ENCODE peak calls at places on chromosomes 7 and 10, in seven cellular contexts. U, C, P, V, Z, L and D are unnamed samples.

GRCh38 chr7:16396766-16397496 is 24.4 kb downstream of the CRPPA start:
- DNase-seq in U (no peak), C (no peak), P (no peak), V (peak), Z (no peak), L (no peak), D (no peak)

GRCh38 chr10:5195727-5196374 is 786 bp upstream of the AKR1C4 start:
- DNase-seq in U (no peak), C (no peak), P (no peak), V (no peak), Z (peak), L (no peak), D (no peak)

GRCh38 chr10:33005322-33006282 is 47.6 kb upstream of the ITGB1 start:
- DNase-seq in U (peak), C (peak), P (peak), V (peak), Z (peak), L (peak), D (peak)

GRCh38 chr10:129704786-129705525 is 237.9 kb downstream of the MGMT start:
- DNase-seq in U (no peak), C (no peak), P (no peak), V (peak), Z (no peak), L (no peak), D (peak)

GRCh38 chr7:113756250-113756649 is 162.6 kb downstream of the PPP1R3A start:
- DNase-seq in U (no peak), C (no peak), P (no peak), V (no peak), Z (no peak), L (no peak), D (no peak)

GRCh38 chr7:27112960-27113949 is 10.8 kb upstream of the HOXA2 start:
- DNase-seq in U (peak), C (peak), P (peak), V (no peak), Z (peak), L (peak), D (no peak)

GRCh38 chr10:34006471-34006870 is 672.0 kb upstream of the NRP1 start:
- DNase-seq in U (no peak), C (no peak), P (no peak), V (no peak), Z (no peak), L (no peak), D (no peak)

GRCh38 chr7:132295198-132295597 is 281.1 kb downstream of the PLXNA4 start:
- DNase-seq in U (no peak), C (no peak), P (no peak), V (no peak), Z (no peak), L (no peak), D (no peak)

GRCh38 chr10:35480150-35480549 is 125.0 kb upstream of the GJD4 start:
- DNase-seq in U (no peak), C (no peak), P (no peak), V (no peak), Z (no peak), L (peak), D (no peak)

GRCh38 chr7:805261-805660 is 27.0 kb upstream of the SUN1 start:
- DNase-seq in U (no peak), C (no peak), P (no peak), V (peak), Z (peak), L (no peak), D (no peak)

GRCh38 chr7:156662269-156662668 is 21.7 kb downstream of the RNF32 start:
- DNase-seq in U (no peak), C (no peak), P (no peak), V (no peak), Z (peak), L (no peak), D (no peak)

GRCh38 chr7:141012696-141013344 is 1.9 kb downstream of the MRPS33 start:
- DNase-seq in U (no peak), C (no peak), P (no peak), V (peak), Z (no peak), L (no peak), D (no peak)

GRCh38 chr7:77531038-77531437 is 6.1 kb upstream of the PTPN12 start:
- DNase-seq in U (no peak), C (no peak), P (no peak), V (no peak), Z (no peak), L (no peak), D (no peak)

GRCh38 chr7:139915864-139916716 is 87.0 kb downstream of the TBXAS1 start:
- DNase-seq in U (peak), C (no peak), P (peak), V (peak), Z (peak), L (no peak), D (peak)

GRCh38 chr7:100430450-100431285 is 1.0 kb downstream of the MEPCE start:
- DNase-seq in U (peak), C (peak), P (no peak), V (peak), Z (no peak), L (peak), D (no peak)

GRCh38 chr7:85103352-85103751 is 83.5 kb downstream of the SEMA3D start:
- DNase-seq in U (peak), C (peak), P (peak), V (peak), Z (no peak), L (no peak), D (no peak)

GRCh38 chr7:30470163-30470770 is 8.3 kb downstream of the NOD1 start:
- DNase-seq in U (no peak), C (no peak), P (peak), V (peak), Z (no peak), L (no peak), D (no peak)

GRCh38 chr10:30185916-30186315 is 126.5 kb upstream of the JCAD start:
- DNase-seq in U (no peak), C (no peak), P (peak), V (peak), Z (no peak), L (no peak), D (peak)

GRCh38 chr7:87600130-87601124 is at the start of gene ABCB1:
- DNase-seq in U (peak), C (no peak), P (peak), V (peak), Z (peak), L (peak), D (peak)
- H3K4me3 ChIP-seq in U (peak), C (peak), P (peak), V (peak), Z (peak), L (peak), D (peak)

GRCh38 chr7:47581821-47582747 is at the start of gene TNS3:
- DNase-seq in U (peak), C (no peak), P (peak), V (peak), Z (peak), L (peak), D (no peak)
- H3K4me3 ChIP-seq in U (peak), C (peak), P (peak), V (peak), Z (peak), L (peak), D (peak)

DNA sequence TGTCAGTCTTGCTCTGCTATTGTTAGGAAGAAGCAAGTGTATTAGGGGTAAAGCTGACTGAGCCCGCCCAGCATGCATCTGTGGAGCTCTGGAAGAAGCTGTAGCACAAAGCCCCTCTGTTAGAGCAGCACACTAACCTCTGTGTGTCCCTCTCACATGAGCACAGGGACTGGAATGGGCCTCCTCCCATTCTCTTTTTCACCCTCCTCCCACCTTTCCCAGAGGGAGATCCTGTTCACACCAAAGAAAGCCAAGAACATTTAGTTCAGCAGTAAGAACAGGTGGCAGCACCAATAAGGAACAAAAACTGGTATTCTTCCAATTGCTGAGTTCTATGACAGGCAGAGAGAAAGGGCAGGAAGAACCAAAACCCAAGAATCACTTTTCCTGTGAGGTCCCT is 37.8 kb downstream of the USP54 start:
- DNase-seq in U (no peak), C (no peak), P (no peak), V (no peak), Z (no peak), L (no peak), D (peak)
- H3K4me3 ChIP-seq in U (no peak), C (no peak), P (no peak), V (no peak), Z (no peak), L (no peak), D (no peak)

GRCh38 chr7:44325811-44326241 is 432 bp upstream of the CAMK2B start:
- DNase-seq in U (no peak), C (no peak), P (no peak), V (peak), Z (no peak), L (peak), D (no peak)
- H3K4me3 ChIP-seq in U (no peak), C (peak), P (no peak), V (no peak), Z (no peak), L (peak), D (no peak)

DNA sequence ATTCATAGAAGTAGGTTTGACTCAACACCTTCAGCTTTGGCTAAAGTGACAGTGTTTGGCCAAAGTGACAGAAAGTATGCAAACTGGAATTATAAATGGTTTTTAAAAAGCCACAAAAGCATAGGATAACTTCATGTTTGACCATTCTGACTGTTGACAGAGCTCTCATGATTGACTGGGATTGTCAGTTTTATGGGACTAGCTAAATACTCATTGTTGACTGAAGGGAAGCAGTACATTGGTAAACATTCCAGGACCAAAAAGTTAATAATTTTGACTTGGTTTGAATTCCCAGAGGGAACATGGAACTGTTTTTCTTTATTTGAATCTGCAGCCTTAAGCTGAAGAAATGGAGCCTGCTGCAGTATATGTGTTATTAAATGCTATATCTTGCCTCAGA is 84.6 kb upstream of the STEAP4 start:
- DNase-seq in U (no peak), C (no peak), P (no peak), V (no peak), Z (no peak), L (no peak), D (no peak)
- H3K4me3 ChIP-seq in U (no peak), C (no peak), P (no peak), V (no peak), Z (no peak), L (no peak), D (no peak)

DNA sequence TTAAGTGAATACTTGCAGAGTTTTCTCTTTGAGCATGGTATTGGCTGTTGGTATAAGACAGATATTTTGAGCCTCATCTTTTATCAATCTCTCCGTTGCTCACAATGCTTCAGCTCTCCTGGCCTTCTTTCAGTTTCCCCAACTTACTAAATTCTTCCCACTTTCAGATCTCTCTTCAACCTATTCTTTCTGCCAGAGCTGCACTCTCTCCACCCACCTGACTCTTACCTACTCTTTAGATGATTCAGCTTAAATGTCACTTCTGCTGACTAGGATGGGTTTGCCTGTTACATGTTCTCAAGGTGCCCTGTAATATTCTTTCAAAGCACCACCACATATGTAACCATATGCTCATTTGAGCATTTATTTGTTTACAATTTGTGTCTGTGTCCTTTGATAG is 1.6 kb downstream of the EXOSC1 start:
- DNase-seq in U (no peak), C (no peak), P (no peak), V (no peak), Z (no peak), L (no peak), D (no peak)
- H3K4me3 ChIP-seq in U (no peak), C (no peak), P (no peak), V (peak), Z (no peak), L (no peak), D (no peak)

GRCh38 chr10:1526427-1527055 is 210.8 kb downstream of the ADARB2 start:
- DNase-seq in U (peak), C (peak), P (no peak), V (no peak), Z (no peak), L (peak), D (no peak)
- H3K4me3 ChIP-seq in U (no peak), C (peak), P (no peak), V (no peak), Z (no peak), L (no peak), D (no peak)

GRCh38 chr7:23487670-23488069 is 17.4 kb upstream of the IGF2BP3 start:
- DNase-seq in U (no peak), C (no peak), P (no peak), V (no peak), Z (no peak), L (no peak), D (no peak)

GRCh38 chr7:23491502-23491901 is 21.2 kb upstream of the IGF2BP3 start:
- DNase-seq in U (no peak), C (no peak), P (no peak), V (no peak), Z (no peak), L (no peak), D (no peak)

GRCh38 chr7:23494009-23494408 is 23.7 kb upstream of the IGF2BP3 start:
- DNase-seq in U (no peak), C (no peak), P (no peak), V (no peak), Z (no peak), L (no peak), D (no peak)

GRCh38 chr7:23486002-23486773 is 15.9 kb upstream of the IGF2BP3 start:
- DNase-seq in U (no peak), C (no peak), P (no peak), V (no peak), Z (no peak), L (peak), D (no peak)

DNA sequence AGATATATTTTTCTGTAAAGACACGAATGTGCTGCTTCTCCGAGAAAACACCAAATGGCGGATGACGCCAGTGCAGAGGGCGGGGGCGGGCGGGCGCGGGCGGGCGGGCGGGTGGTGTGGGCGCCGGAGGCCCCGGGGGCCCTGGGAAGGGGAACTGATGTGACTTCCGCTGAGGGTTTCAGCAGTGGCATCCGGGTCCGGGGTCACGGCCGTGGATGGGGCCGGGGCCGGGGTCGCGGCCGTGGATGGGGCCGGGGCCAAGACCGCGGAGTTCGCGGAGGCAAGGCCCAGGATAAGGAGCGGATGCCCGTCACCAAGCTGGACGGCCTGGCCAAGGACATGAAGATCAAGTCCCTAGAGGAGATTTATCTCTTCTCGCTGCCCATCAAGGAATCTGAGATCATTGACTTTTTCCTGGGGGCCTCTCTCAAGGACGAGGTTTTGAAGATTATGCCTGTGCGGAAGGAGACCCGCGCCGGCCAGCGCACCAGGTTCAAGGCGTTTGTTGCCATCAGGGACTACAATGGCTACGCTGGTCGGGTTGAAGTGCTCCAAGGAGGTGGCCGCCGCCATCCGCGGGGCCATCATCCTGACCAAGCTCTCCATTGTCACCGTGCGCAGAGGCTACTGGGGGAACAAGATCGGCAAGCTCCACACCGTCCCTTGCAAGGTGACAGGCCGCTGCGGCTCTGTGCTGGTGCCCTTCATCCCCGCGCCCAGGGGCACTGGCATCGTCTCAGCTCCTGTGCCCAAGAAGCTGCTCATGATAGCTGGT is 20.3 kb upstream of the IGF2BP3 start:
- DNase-seq in U (peak), C (peak), P (peak), V (peak), Z (no peak), L (peak), D (no peak)
- H3K4me3 ChIP-seq in U (peak), C (peak), P (peak), V (peak), Z (no peak), L (no peak), D (peak)

GRCh38 chr7:124489082-124489819 is 276.3 kb downstream of the GPR37 start:
- DNase-seq in U (no peak), C (no peak), P (no peak), V (no peak), Z (no peak), L (no peak), D (no peak)
- H3K4me3 ChIP-seq in U (no peak), C (no peak), P (no peak), V (no peak), Z (no peak), L (no peak), D (no peak)